ENCODE peak calls at places on chromosomes 6 and 20, in ten cellular contexts. C is activated CD4-positive, alpha-beta T cell treated with anti-CD3 and anti-CD28 coated beads for 36 hours; Z is right cardiac atrium; J is esophagus squamous epithelium; E is NCI-H1436; S is T-cell; X is NCI-H187; V is HT1080; F is NCI-H446; P is GM12892. U is an unnamed sample.

GRCh38 chr6:90068264-90068663 is 174.0 kb downstream of the GJA10 start:
- DNase-seq in C (peak; percentile 71), Z (no peak), J (no peak), E (no peak), S (no peak), X (no peak), V (peak; percentile 89), F (no peak), P (no peak), U (no peak)

GRCh38 chr20:16978497-16978896 is 230.3 kb downstream of the OTOR start:
- DNase-seq in C (no peak), Z (no peak), J (no peak), E (no peak), S (no peak), X (no peak), V (no peak), F (no peak), P (no peak), U (no peak)

GRCh38 chr6:41367061-41367460 is 31.7 kb downstream of the NCR2 start:
- DNase-seq in C (no peak), Z (no peak), J (no peak), E (no peak), S (no peak), X (no peak), V (no peak), F (no peak), P (no peak), U (no peak)

GRCh38 chr20:12237772-12238171 is 320.1 kb downstream of the BTBD3 start:
- DNase-seq in C (no peak), Z (peak; percentile 69), J (no peak), E (no peak), S (no peak), X (no peak), V (peak; percentile 6), F (peak; percentile 29), P (no peak), U (no peak)

GRCh38 chr6:139550361-139550760 is 175.9 kb upstream of the CITED2 start:
- DNase-seq in C (no peak), Z (no peak), J (no peak), E (no peak), S (no peak), X (no peak), V (no peak), F (no peak), P (no peak), U (no peak)

GRCh38 chr6:148999501-148999900 is 252.7 kb downstream of the UST start:
- DNase-seq in C (no peak), Z (no peak), J (no peak), E (no peak), S (no peak), X (no peak), V (peak; percentile 77), F (no peak), P (no peak), U (no peak)

GRCh38 chr20:47276251-47276650 is 80.2 kb downstream of the ZMYND8 start:
- DNase-seq in C (no peak), Z (no peak), J (no peak), E (no peak), S (no peak), X (no peak), V (no peak), F (no peak), P (no peak), U (no peak)

GRCh38 chr20:7760261-7761048 is 179.8 kb downstream of the HAO1 start:
- DNase-seq in C (no peak), Z (no peak), J (no peak), E (no peak), S (no peak), X (no peak), V (no peak), F (no peak), P (no peak), U (no peak)